ENCODE peak calls at places on chromosome 18, in seven cellular contexts. One of them, this sample, is unnamed.

GRCh38 chr18:44409524-44409923 is 271.2 kb upstream of the SETBP1 start:
- DNase-seq in NCI-H1048: no peak
- DNase-seq in activated naive CD4-positive, alpha-beta T cell treated with anti-CD3 and anti-CD28 coated beads, Interleukin-2, amount 50 U/mL, for 72 hours: no peak
- DNase-seq in activated CD4-positive, alpha-beta T cell treated with anti-CD3 and anti-CD28 coated beads, Interleukin-2, amount 50 U/mL, for 1 hour: no peak
- DNase-seq in CD4-positive, alpha-beta memory T cell: no peak
- DNase-seq in posterior cingulate gyrus: no peak
- DNase-seq in stimulated activated CD8-positive, alpha-beta memory T cell treated with anti-CD3 and anti-CD28 coated beads, Interleukin-7, amount 100 ng/mL, for 24 hours: no peak
- DNase-seq in this sample: no peak

GRCh38 chr18:36441872-36442271 is 144.4 kb downstream of the FHOD3 start:
- DNase-seq in activated CD4-positive, alpha-beta T cell treated with anti-CD3 and anti-CD28 coated beads, Interleukin-2, amount 50 U/mL, for 1 hour: no peak
- DNase-seq in posterior cingulate gyrus: no peak
- DNase-seq in stimulated activated CD8-positive, alpha-beta memory T cell treated with anti-CD3 and anti-CD28 coated beads, Interleukin-7, amount 100 ng/mL, for 24 hours: no peak
- DNase-seq in activated naive CD4-positive, alpha-beta T cell treated with anti-CD3 and anti-CD28 coated beads, Interleukin-2, amount 50 U/mL, for 72 hours: no peak
- DNase-seq in NCI-H1048: no peak
- DNase-seq in CD4-positive, alpha-beta memory T cell: no peak
- DNase-seq in this sample: no peak

GRCh38 chr18:76573325-76574025 is 78.4 kb upstream of the ZNF516 start:
- DNase-seq in NCI-H1048: no peak
- DNase-seq in activated naive CD4-positive, alpha-beta T cell treated with anti-CD3 and anti-CD28 coated beads, Interleukin-2, amount 50 U/mL, for 72 hours: no peak
- DNase-seq in stimulated activated CD8-positive, alpha-beta memory T cell treated with anti-CD3 and anti-CD28 coated beads, Interleukin-7, amount 100 ng/mL, for 24 hours: no peak
- DNase-seq in CD4-positive, alpha-beta memory T cell: no peak
- DNase-seq in posterior cingulate gyrus: no peak
- DNase-seq in activated CD4-positive, alpha-beta T cell treated with anti-CD3 and anti-CD28 coated beads, Interleukin-2, amount 50 U/mL, for 1 hour: no peak
- DNase-seq in this sample: no peak

GRCh38 chr18:30929718-30930117 is 112.8 kb downstream of the DSC3 start:
- DNase-seq in activated naive CD4-positive, alpha-beta T cell treated with anti-CD3 and anti-CD28 coated beads, Interleukin-2, amount 50 U/mL, for 72 hours: no peak
- DNase-seq in posterior cingulate gyrus: no peak
- DNase-seq in activated CD4-positive, alpha-beta T cell treated with anti-CD3 and anti-CD28 coated beads, Interleukin-2, amount 50 U/mL, for 1 hour: no peak
- DNase-seq in CD4-positive, alpha-beta memory T cell: no peak
- DNase-seq in stimulated activated CD8-positive, alpha-beta memory T cell treated with anti-CD3 and anti-CD28 coated beads, Interleukin-7, amount 100 ng/mL, for 24 hours: no peak
- DNase-seq in NCI-H1048: no peak
- DNase-seq in this sample: no peak

GRCh38 chr18:40877096-40877495 is 1077.9 kb upstream of the PIK3C3 start:
- DNase-seq in NCI-H1048: no peak
- DNase-seq in CD4-positive, alpha-beta memory T cell: no peak
- DNase-seq in activated CD4-positive, alpha-beta T cell treated with anti-CD3 and anti-CD28 coated beads, Interleukin-2, amount 50 U/mL, for 1 hour: no peak
- DNase-seq in stimulated activated CD8-positive, alpha-beta memory T cell treated with anti-CD3 and anti-CD28 coated beads, Interleukin-7, amount 100 ng/mL, for 24 hours: no peak
- DNase-seq in activated naive CD4-positive, alpha-beta T cell treated with anti-CD3 and anti-CD28 coated beads, Interleukin-2, amount 50 U/mL, for 72 hours: no peak
- DNase-seq in posterior cingulate gyrus: no peak
- DNase-seq in this sample: no peak

GRCh38 chr18:10318686-10318960 is 135.8 kb upstream of the APCDD1 start:
- DNase-seq in CD4-positive, alpha-beta memory T cell: no peak
- DNase-seq in activated CD4-positive, alpha-beta T cell treated with anti-CD3 and anti-CD28 coated beads, Interleukin-2, amount 50 U/mL, for 1 hour: no peak
- DNase-seq in posterior cingulate gyrus: no peak
- DNase-seq in NCI-H1048: no peak
- DNase-seq in activated naive CD4-positive, alpha-beta T cell treated with anti-CD3 and anti-CD28 coated beads, Interleukin-2, amount 50 U/mL, for 72 hours: no peak
- DNase-seq in stimulated activated CD8-positive, alpha-beta memory T cell treated with anti-CD3 and anti-CD28 coated beads, Interleukin-7, amount 100 ng/mL, for 24 hours: no peak
- DNase-seq in this sample: no peak

GRCh38 chr18:28078849-28079248 is 98.1 kb downstream of the CDH2 start:
- DNase-seq in activated CD4-positive, alpha-beta T cell treated with anti-CD3 and anti-CD28 coated beads, Interleukin-2, amount 50 U/mL, for 1 hour: no peak
- DNase-seq in NCI-H1048: no peak
- DNase-seq in CD4-positive, alpha-beta memory T cell: no peak
- DNase-seq in stimulated activated CD8-positive, alpha-beta memory T cell treated with anti-CD3 and anti-CD28 coated beads, Interleukin-7, amount 100 ng/mL, for 24 hours: no peak
- DNase-seq in activated naive CD4-positive, alpha-beta T cell treated with anti-CD3 and anti-CD28 coated beads, Interleukin-2, amount 50 U/mL, for 72 hours: no peak
- DNase-seq in posterior cingulate gyrus: no peak
- DNase-seq in this sample: no peak

GRCh38 chr18:55585586-55586521 is 2.1 kb downstream of the TCF4 start:
- DNase-seq in posterior cingulate gyrus: peak
- DNase-seq in stimulated activated CD8-positive, alpha-beta memory T cell treated with anti-CD3 and anti-CD28 coated beads, Interleukin-7, amount 100 ng/mL, for 24 hours: no peak
- DNase-seq in activated CD4-positive, alpha-beta T cell treated with anti-CD3 and anti-CD28 coated beads, Interleukin-2, amount 50 U/mL, for 1 hour: no peak
- DNase-seq in activated naive CD4-positive, alpha-beta T cell treated with anti-CD3 and anti-CD28 coated beads, Interleukin-2, amount 50 U/mL, for 72 hours: no peak
- DNase-seq in CD4-positive, alpha-beta memory T cell: no peak
- DNase-seq in NCI-H1048: no peak
- DNase-seq in this sample: no peak

GRCh38 chr18:53991202-53991601 is 233.3 kb downstream of the MBD2 start:
- DNase-seq in activated CD4-positive, alpha-beta T cell treated with anti-CD3 and anti-CD28 coated beads, Interleukin-2, amount 50 U/mL, for 1 hour: no peak
- DNase-seq in stimulated activated CD8-positive, alpha-beta memory T cell treated with anti-CD3 and anti-CD28 coated beads, Interleukin-7, amount 100 ng/mL, for 24 hours: no peak
- DNase-seq in activated naive CD4-positive, alpha-beta T cell treated with anti-CD3 and anti-CD28 coated beads, Interleukin-2, amount 50 U/mL, for 72 hours: no peak
- DNase-seq in CD4-positive, alpha-beta memory T cell: no peak
- DNase-seq in NCI-H1048: no peak
- DNase-seq in posterior cingulate gyrus: no peak
- DNase-seq in this sample: no peak

GRCh38 chr18:77851798-77852197 is 602.1 kb downstream of the GALR1 start:
- DNase-seq in activated CD4-positive, alpha-beta T cell treated with anti-CD3 and anti-CD28 coated beads, Interleukin-2, amount 50 U/mL, for 1 hour: no peak
- DNase-seq in CD4-positive, alpha-beta memory T cell: no peak
- DNase-seq in activated naive CD4-positive, alpha-beta T cell treated with anti-CD3 and anti-CD28 coated beads, Interleukin-2, amount 50 U/mL, for 72 hours: no peak
- DNase-seq in posterior cingulate gyrus: no peak
- DNase-seq in NCI-H1048: no peak
- DNase-seq in stimulated activated CD8-positive, alpha-beta memory T cell treated with anti-CD3 and anti-CD28 coated beads, Interleukin-7, amount 100 ng/mL, for 24 hours: no peak
- DNase-seq in this sample: no peak

GRCh38 chr18:62209046-62209445 is 22.0 kb downstream of the RELCH start:
- DNase-seq in posterior cingulate gyrus: no peak
- DNase-seq in stimulated activated CD8-positive, alpha-beta memory T cell treated with anti-CD3 and anti-CD28 coated beads, Interleukin-7, amount 100 ng/mL, for 24 hours: no peak
- DNase-seq in activated naive CD4-positive, alpha-beta T cell treated with anti-CD3 and anti-CD28 coated beads, Interleukin-2, amount 50 U/mL, for 72 hours: no peak
- DNase-seq in activated CD4-positive, alpha-beta T cell treated with anti-CD3 and anti-CD28 coated beads, Interleukin-2, amount 50 U/mL, for 1 hour: no peak
- DNase-seq in NCI-H1048: no peak
- DNase-seq in CD4-positive, alpha-beta memory T cell: no peak
- DNase-seq in this sample: no peak

GRCh38 chr18:22446906-22447305 is 29.2 kb upstream of the CTAGE1 start:
- DNase-seq in stimulated activated CD8-positive, alpha-beta memory T cell treated with anti-CD3 and anti-CD28 coated beads, Interleukin-7, amount 100 ng/mL, for 24 hours: no peak
- DNase-seq in CD4-positive, alpha-beta memory T cell: no peak
- DNase-seq in activated naive CD4-positive, alpha-beta T cell treated with anti-CD3 and anti-CD28 coated beads, Interleukin-2, amount 50 U/mL, for 72 hours: no peak
- DNase-seq in posterior cingulate gyrus: no peak
- DNase-seq in activated CD4-positive, alpha-beta T cell treated with anti-CD3 and anti-CD28 coated beads, Interleukin-2, amount 50 U/mL, for 1 hour: no peak
- DNase-seq in NCI-H1048: no peak
- DNase-seq in this sample: no peak

GRCh38 chr18:76475450-76476203 is 19.4 kb downstream of the ZNF516 start:
- DNase-seq in activated naive CD4-positive, alpha-beta T cell treated with anti-CD3 and anti-CD28 coated beads, Interleukin-2, amount 50 U/mL, for 72 hours: no peak
- DNase-seq in CD4-positive, alpha-beta memory T cell: no peak
- DNase-seq in NCI-H1048: no peak
- DNase-seq in activated CD4-positive, alpha-beta T cell treated with anti-CD3 and anti-CD28 coated beads, Interleukin-2, amount 50 U/mL, for 1 hour: no peak
- DNase-seq in stimulated activated CD8-positive, alpha-beta memory T cell treated with anti-CD3 and anti-CD28 coated beads, Interleukin-7, amount 100 ng/mL, for 24 hours: no peak
- DNase-seq in posterior cingulate gyrus: peak
- DNase-seq in this sample: no peak

GRCh38 chr18:78242307-78242643 is 737.3 kb upstream of the SALL3 start:
- DNase-seq in stimulated activated CD8-positive, alpha-beta memory T cell treated with anti-CD3 and anti-CD28 coated beads, Interleukin-7, amount 100 ng/mL, for 24 hours: no peak
- DNase-seq in activated naive CD4-positive, alpha-beta T cell treated with anti-CD3 and anti-CD28 coated beads, Interleukin-2, amount 50 U/mL, for 72 hours: no peak
- DNase-seq in CD4-positive, alpha-beta memory T cell: no peak
- DNase-seq in NCI-H1048: no peak
- DNase-seq in activated CD4-positive, alpha-beta T cell treated with anti-CD3 and anti-CD28 coated beads, Interleukin-2, amount 50 U/mL, for 1 hour: no peak
- DNase-seq in posterior cingulate gyrus: no peak
- DNase-seq in this sample: no peak

GRCh38 chr18:56235061-56235772 is 403.2 kb downstream of the TXNL1 start:
- DNase-seq in activated CD4-positive, alpha-beta T cell treated with anti-CD3 and anti-CD28 coated beads, Interleukin-2, amount 50 U/mL, for 1 hour: no peak
- DNase-seq in NCI-H1048: no peak
- DNase-seq in stimulated activated CD8-positive, alpha-beta memory T cell treated with anti-CD3 and anti-CD28 coated beads, Interleukin-7, amount 100 ng/mL, for 24 hours: no peak
- DNase-seq in CD4-positive, alpha-beta memory T cell: no peak
- DNase-seq in activated naive CD4-positive, alpha-beta T cell treated with anti-CD3 and anti-CD28 coated beads, Interleukin-2, amount 50 U/mL, for 72 hours: no peak
- DNase-seq in posterior cingulate gyrus: no peak
- DNase-seq in this sample: peak

GRCh38 chr18:4544131-4544530 is 89.0 kb upstream of the DLGAP1 start:
- DNase-seq in stimulated activated CD8-positive, alpha-beta memory T cell treated with anti-CD3 and anti-CD28 coated beads, Interleukin-7, amount 100 ng/mL, for 24 hours: no peak
- DNase-seq in CD4-positive, alpha-beta memory T cell: no peak
- DNase-seq in posterior cingulate gyrus: no peak
- DNase-seq in activated CD4-positive, alpha-beta T cell treated with anti-CD3 and anti-CD28 coated beads, Interleukin-2, amount 50 U/mL, for 1 hour: no peak
- DNase-seq in activated naive CD4-positive, alpha-beta T cell treated with anti-CD3 and anti-CD28 coated beads, Interleukin-2, amount 50 U/mL, for 72 hours: no peak
- DNase-seq in NCI-H1048: no peak
- DNase-seq in this sample: no peak

GRCh38 chr18:73842795-73843394 is 304.7 kb downstream of the FBXO15 start:
- DNase-seq in activated naive CD4-positive, alpha-beta T cell treated with anti-CD3 and anti-CD28 coated beads, Interleukin-2, amount 50 U/mL, for 72 hours: peak
- DNase-seq in activated CD4-positive, alpha-beta T cell treated with anti-CD3 and anti-CD28 coated beads, Interleukin-2, amount 50 U/mL, for 1 hour: peak
- DNase-seq in NCI-H1048: no peak
- DNase-seq in CD4-positive, alpha-beta memory T cell: no peak
- DNase-seq in posterior cingulate gyrus: peak
- DNase-seq in stimulated activated CD8-positive, alpha-beta memory T cell treated with anti-CD3 and anti-CD28 coated beads, Interleukin-7, amount 100 ng/mL, for 24 hours: peak
- DNase-seq in this sample: peak

GRCh38 chr18:31876707-31877106 is 66.2 kb downstream of the TRAPPC8 start:
- DNase-seq in CD4-positive, alpha-beta memory T cell: no peak
- DNase-seq in stimulated activated CD8-positive, alpha-beta memory T cell treated with anti-CD3 and anti-CD28 coated beads, Interleukin-7, amount 100 ng/mL, for 24 hours: no peak
- DNase-seq in activated naive CD4-positive, alpha-beta T cell treated with anti-CD3 and anti-CD28 coated beads, Interleukin-2, amount 50 U/mL, for 72 hours: no peak
- DNase-seq in NCI-H1048: no peak
- DNase-seq in posterior cingulate gyrus: no peak
- DNase-seq in activated CD4-positive, alpha-beta T cell treated with anti-CD3 and anti-CD28 coated beads, Interleukin-2, amount 50 U/mL, for 1 hour: no peak
- DNase-seq in this sample: no peak

GRCh38 chr18:2083691-2084090 is 487.6 kb downstream of the METTL4 start:
- DNase-seq in NCI-H1048: no peak
- DNase-seq in activated CD4-positive, alpha-beta T cell treated with anti-CD3 and anti-CD28 coated beads, Interleukin-2, amount 50 U/mL, for 1 hour: no peak
- DNase-seq in CD4-positive, alpha-beta memory T cell: no peak
- DNase-seq in activated naive CD4-positive, alpha-beta T cell treated with anti-CD3 and anti-CD28 coated beads, Interleukin-2, amount 50 U/mL, for 72 hours: no peak
- DNase-seq in stimulated activated CD8-positive, alpha-beta memory T cell treated with anti-CD3 and anti-CD28 coated beads, Interleukin-7, amount 100 ng/mL, for 24 hours: no peak
- DNase-seq in posterior cingulate gyrus: no peak
- DNase-seq in this sample: peak

GRCh38 chr18:3872651-3873050 is 422.7 kb downstream of the TGIF1 start:
- DNase-seq in stimulated activated CD8-positive, alpha-beta memory T cell treated with anti-CD3 and anti-CD28 coated beads, Interleukin-7, amount 100 ng/mL, for 24 hours: no peak
- DNase-seq in posterior cingulate gyrus: no peak
- DNase-seq in NCI-H1048: no peak
- DNase-seq in activated naive CD4-positive, alpha-beta T cell treated with anti-CD3 and anti-CD28 coated beads, Interleukin-2, amount 50 U/mL, for 72 hours: no peak
- DNase-seq in CD4-positive, alpha-beta memory T cell: no peak
- DNase-seq in activated CD4-positive, alpha-beta T cell treated with anti-CD3 and anti-CD28 coated beads, Interleukin-2, amount 50 U/mL, for 1 hour: no peak
- DNase-seq in this sample: no peak

GRCh38 chr18:13231151-13231550 is 12.6 kb downstream of the LDLRAD4 start:
- DNase-seq in stimulated activated CD8-positive, alpha-beta memory T cell treated with anti-CD3 and anti-CD28 coated beads, Interleukin-7, amount 100 ng/mL, for 24 hours: no peak
- DNase-seq in CD4-positive, alpha-beta memory T cell: no peak
- DNase-seq in activated CD4-positive, alpha-beta T cell treated with anti-CD3 and anti-CD28 coated beads, Interleukin-2, amount 50 U/mL, for 1 hour: no peak
- DNase-seq in posterior cingulate gyrus: no peak
- DNase-seq in NCI-H1048: no peak
- DNase-seq in activated naive CD4-positive, alpha-beta T cell treated with anti-CD3 and anti-CD28 coated beads, Interleukin-2, amount 50 U/mL, for 72 hours: no peak
- DNase-seq in this sample: no peak

This sample was measured in HAP-1.